ENCODE peak calls at places on chromosomes 16 and 17, in four cellular contexts. U is stomach, V is transverse colon, O is prostate gland. K is an unnamed sample. For H3K4me1, the result is how much of the 10 kb centered on the place peaks cover.

GRCh38 chr16:11658896-11659708 is 9.2 kb upstream of the SNN start:
- DNase-seq in V (no peak), O (no peak), U (no peak), K (no peak)

GRCh38 chr16:54194008-54194731 is 92.4 kb downstream of the IRX3 start:
- DNase-seq in V (peak), O (peak), U (peak), K (peak)

GRCh38 chr17:7260151-7260550 is 2.1 kb downstream of the CLDN7 start:
- DNase-seq in U (no peak), V (peak), O (no peak), K (no peak)

GRCh38 chr16:88861359-88861758 is 4.4 kb downstream of the TRAPPC2L start:
- DNase-seq in V (no peak), U (no peak), O (no peak), K (no peak)

GRCh38 chr16:74448990-74449389 is 27.7 kb upstream of the CLEC18B start:
- DNase-seq in V (peak), U (peak), O (no peak), K (peak)

GRCh38 chr17:1368588-1368987 is 31.4 kb downstream of the YWHAE start:
- DNase-seq in U (no peak), O (no peak), V (no peak), K (no peak)

GRCh38 chr17:3896108-3897099 is 3.6 kb upstream of the CAMKK1 start:
- DNase-seq in V (no peak), U (no peak), O (no peak), K (no peak)

GRCh38 chr16:48374255-48374654 is 11.0 kb downstream of the SIAH1 start:
- DNase-seq in O (no peak), V (no peak), U (no peak), K (no peak)

GRCh38 chr16:21101631-21102420 is 48.8 kb downstream of the DNAH3 start:
- DNase-seq in O (no peak), V (peak), U (peak), K (no peak)

GRCh38 chr17:7972131-7972785 is 30.2 kb upstream of the GUCY2D start:
- DNase-seq in O (no peak), V (no peak), U (no peak), K (no peak)

GRCh38 chr17:40551874-40552768 is 13.2 kb downstream of the CCR7 start:
- DNase-seq in U (peak), O (no peak), V (peak), K (no peak)

GRCh38 chr16:35598696-35599332 is 2139.4 kb downstream of the TP53TG3F start:
- DNase-seq in V (no peak), U (no peak), O (no peak), K (no peak)

GRCh38 chr17:1224330-1224729 is 44.5 kb upstream of the ABR start:
- DNase-seq in V (peak), U (no peak), O (no peak), K (no peak)

GRCh38 chr17:81845361-81845760 is 10.5 kb upstream of the PPP1R27 start:
- DNase-seq in O (no peak), U (no peak), V (no peak), K (no peak)

GRCh38 chr17:81844887-81845286 is 10.0 kb upstream of the PPP1R27 start:
- DNase-seq in U (no peak), O (no peak), V (no peak), K (no peak)

GRCh38 chr17:81846743-81847689 is 12.2 kb upstream of the PPP1R27 start:
- DNase-seq in V (no peak), U (no peak), O (no peak), K (no peak)

GRCh38 chr17:81844327-81844851 is 9.5 kb upstream of the PPP1R27 start:
- DNase-seq in U (no peak), O (no peak), V (no peak), K (no peak)

DNA sequence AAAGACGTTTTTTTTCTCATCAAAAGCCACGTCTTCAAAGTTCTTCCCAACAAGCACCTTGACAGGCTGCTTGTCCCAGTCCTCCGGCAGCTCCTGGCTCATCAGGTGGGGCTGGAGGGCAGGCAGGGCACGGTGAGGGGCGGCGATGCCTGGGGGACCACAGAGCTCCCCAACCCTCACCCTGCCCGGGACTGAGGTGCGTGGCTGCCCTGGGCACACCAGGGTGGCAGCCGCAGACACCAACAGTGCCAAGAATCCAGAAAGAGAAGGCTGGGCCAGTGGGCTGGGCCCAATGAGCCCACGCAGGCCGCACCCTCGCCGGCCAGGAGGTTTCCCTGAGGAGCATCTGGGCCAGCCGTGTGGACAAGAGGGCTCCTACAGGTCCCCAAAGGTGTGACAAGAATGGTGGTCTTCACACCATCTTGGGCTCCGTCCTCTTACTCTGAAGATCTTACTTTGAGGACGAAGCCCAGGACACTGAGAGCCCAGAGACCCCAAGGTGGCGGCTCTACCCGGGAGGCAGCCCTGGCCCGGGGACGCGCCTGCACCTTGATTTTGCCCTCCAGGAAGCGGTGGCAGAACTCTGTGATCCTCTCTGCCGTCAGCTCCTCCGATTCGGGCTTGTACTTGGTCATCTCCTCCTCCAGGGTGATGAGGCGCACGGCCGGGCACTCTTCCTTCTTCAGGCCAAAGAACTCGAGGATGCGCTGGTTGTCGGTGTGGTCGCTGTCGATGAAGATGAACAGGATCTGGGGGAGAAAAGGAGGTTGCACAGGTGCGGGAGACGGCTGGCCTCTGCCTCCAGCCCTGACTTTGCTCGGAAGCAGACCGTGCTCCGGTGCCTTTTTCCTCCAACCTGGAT is 11.3 kb upstream of the PPP1R27 start:
- DNase-seq in U (no peak), O (no peak), V (no peak), K (no peak)
- TF ChIP-seq POLR2AphosphoS5 in U (no peak), O (no peak), V (no peak), K (no peak)

GRCh38 chr17:57443781-57444180 is 187.5 kb downstream of the MSI2 start:
- DNase-seq in V (no peak), U (no peak), O (no peak), K (no peak)
- H3K4me1 ChIP-seq in V (under half), U (half or more), O (under half), K (under half)

GRCh38 chr17:5897320-5897911 is 172.8 kb upstream of the WSCD1 start:
- DNase-seq in U (no peak), V (no peak), O (no peak), K (no peak)
- TF ChIP-seq POLR2AphosphoS5 in U (no peak), V (no peak), O (no peak), K (no peak)

GRCh38 chr16:84833542-84834402 is 14.0 kb downstream of the CRISPLD2 start:
- DNase-seq in V (no peak), U (no peak), O (no peak), K (no peak)
- H3K4me1 ChIP-seq in V (half or more), U (half or more), O (under half), K (under half)